ENCODE peak calls at places on chromosomes 5 and 9, in nine cellular contexts. One of them, this sample, is unnamed.

GRCh38 chr9:2153599-2154217 is 138.6 kb downstream of the SMARCA2 start:
- DNase-seq in right atrium auricular region: no peak
- DNase-seq in mammary epithelial cell: peak; percentile 58
- DNase-seq in A673: no peak
- DNase-seq in aorta: no peak
- DNase-seq in upper lobe of right lung: no peak
- DNase-seq in heart right ventricle: no peak
- DNase-seq in fibroblast of lung: no peak
- DNase-seq in SJSA1: no peak
- DNase-seq in this sample: no peak

GRCh38 chr9:126630458-126631237 is 16.9 kb downstream of the LMX1B start:
- DNase-seq in right atrium auricular region: no peak
- DNase-seq in mammary epithelial cell: peak; percentile 61
- DNase-seq in A673: no peak
- DNase-seq in aorta: no peak
- DNase-seq in upper lobe of right lung: no peak
- DNase-seq in heart right ventricle: no peak
- DNase-seq in fibroblast of lung: no peak
- DNase-seq in SJSA1: no peak
- DNase-seq in this sample: no peak

GRCh38 chr5:172871982-172872381 is 37.9 kb downstream of the ERGIC1 start:
- DNase-seq in right atrium auricular region: no peak
- DNase-seq in mammary epithelial cell: no peak
- DNase-seq in A673: no peak
- DNase-seq in aorta: no peak
- DNase-seq in upper lobe of right lung: no peak
- DNase-seq in heart right ventricle: no peak
- DNase-seq in fibroblast of lung: peak; percentile 40
- DNase-seq in SJSA1: no peak
- DNase-seq in this sample: peak; percentile 44

GRCh38 chr5:103232393-103232999 is 26.1 kb upstream of the MACIR start:
- DNase-seq in right atrium auricular region: no peak
- DNase-seq in mammary epithelial cell: peak; percentile 11
- DNase-seq in A673: peak; percentile 66
- DNase-seq in aorta: no peak
- DNase-seq in upper lobe of right lung: no peak
- DNase-seq in heart right ventricle: no peak
- DNase-seq in fibroblast of lung: peak; percentile 44
- DNase-seq in SJSA1: no peak
- DNase-seq in this sample: no peak

GRCh38 chr5:33738967-33739366 is 152.8 kb downstream of the ADAMTS12 start:
- DNase-seq in right atrium auricular region: no peak
- DNase-seq in mammary epithelial cell: no peak
- DNase-seq in A673: no peak
- DNase-seq in aorta: no peak
- DNase-seq in upper lobe of right lung: no peak
- DNase-seq in heart right ventricle: no peak
- DNase-seq in fibroblast of lung: no peak
- DNase-seq in SJSA1: no peak
- DNase-seq in this sample: no peak

GRCh38 chr9:137218754-137219271 is 3.2 kb downstream of the RNF208 start:
- DNase-seq in right atrium auricular region: no peak
- DNase-seq in mammary epithelial cell: no peak
- DNase-seq in A673: no peak
- DNase-seq in aorta: no peak
- DNase-seq in upper lobe of right lung: no peak
- DNase-seq in heart right ventricle: no peak
- DNase-seq in fibroblast of lung: peak; percentile 45
- DNase-seq in SJSA1: no peak
- DNase-seq in this sample: peak; percentile 74

GRCh38 chr5:36079200-36079761 is 12.6 kb upstream of the UGT3A2 start:
- DNase-seq in right atrium auricular region: no peak
- DNase-seq in mammary epithelial cell: peak; percentile 58
- DNase-seq in A673: peak; percentile 86
- DNase-seq in aorta: no peak
- DNase-seq in upper lobe of right lung: no peak
- DNase-seq in heart right ventricle: no peak
- DNase-seq in fibroblast of lung: peak; percentile 27
- DNase-seq in SJSA1: no peak
- DNase-seq in this sample: no peak

GRCh38 chr5:10538103-10538788 is 25.6 kb upstream of the ANKRD33B start:
- DNase-seq in right atrium auricular region: no peak
- DNase-seq in mammary epithelial cell: no peak
- DNase-seq in A673: no peak
- DNase-seq in aorta: peak; percentile 61
- DNase-seq in upper lobe of right lung: peak; percentile 43
- DNase-seq in heart right ventricle: no peak
- DNase-seq in fibroblast of lung: no peak
- DNase-seq in SJSA1: no peak
- DNase-seq in this sample: no peak

GRCh38 chr9:101468116-101468515 is 32.5 kb upstream of the ALDOB start:
- DNase-seq in right atrium auricular region: no peak
- DNase-seq in mammary epithelial cell: no peak
- DNase-seq in A673: no peak
- DNase-seq in aorta: no peak
- DNase-seq in upper lobe of right lung: no peak
- DNase-seq in heart right ventricle: no peak
- DNase-seq in fibroblast of lung: no peak
- DNase-seq in SJSA1: no peak
- DNase-seq in this sample: no peak

GRCh38 chr5:180975338-180975737 is 13.3 kb upstream of the BTNL3 start:
- DNase-seq in right atrium auricular region: no peak
- DNase-seq in mammary epithelial cell: no peak
- DNase-seq in A673: no peak
- DNase-seq in aorta: no peak
- DNase-seq in upper lobe of right lung: no peak
- DNase-seq in heart right ventricle: no peak
- DNase-seq in fibroblast of lung: no peak
- DNase-seq in SJSA1: no peak
- DNase-seq in this sample: no peak

GRCh38 chr5:1003296-1003937 is 5.2 kb upstream of the NKD2 start:
- DNase-seq in right atrium auricular region: peak; percentile 58
- DNase-seq in mammary epithelial cell: peak; percentile 95
- DNase-seq in A673: no peak
- DNase-seq in aorta: peak; percentile 1
- DNase-seq in upper lobe of right lung: peak; percentile 75
- DNase-seq in heart right ventricle: no peak
- DNase-seq in fibroblast of lung: peak; percentile 34
- DNase-seq in SJSA1: no peak
- DNase-seq in this sample: no peak

GRCh38 chr5:32244017-32244416 is 68.7 kb downstream of the MTMR12 start:
- DNase-seq in right atrium auricular region: no peak
- DNase-seq in mammary epithelial cell: no peak
- DNase-seq in A673: no peak
- DNase-seq in aorta: no peak
- DNase-seq in upper lobe of right lung: no peak
- DNase-seq in heart right ventricle: no peak
- DNase-seq in fibroblast of lung: no peak
- DNase-seq in SJSA1: no peak
- DNase-seq in this sample: no peak

GRCh38 chr5:5419291-5420210 is 2.9 kb upstream of the ICE1 start:
- DNase-seq in right atrium auricular region: no peak
- DNase-seq in mammary epithelial cell: peak; percentile 53
- DNase-seq in A673: peak; percentile 71
- DNase-seq in aorta: no peak
- DNase-seq in upper lobe of right lung: no peak
- DNase-seq in heart right ventricle: no peak
- DNase-seq in fibroblast of lung: peak; percentile 89
- DNase-seq in SJSA1: no peak
- DNase-seq in this sample: peak; percentile 51

GRCh38 chr5:58543723-58544122 is 39.2 kb upstream of the RAB3C start:
- DNase-seq in right atrium auricular region: no peak
- DNase-seq in mammary epithelial cell: peak; percentile 5
- DNase-seq in A673: no peak
- DNase-seq in aorta: no peak
- DNase-seq in upper lobe of right lung: no peak
- DNase-seq in heart right ventricle: no peak
- DNase-seq in fibroblast of lung: no peak
- DNase-seq in SJSA1: no peak
- DNase-seq in this sample: no peak

GRCh38 chr5:72009280-72009679 is 98.0 kb upstream of the MAP1B start:
- DNase-seq in right atrium auricular region: no peak
- DNase-seq in mammary epithelial cell: no peak
- DNase-seq in A673: no peak
- DNase-seq in aorta: no peak
- DNase-seq in upper lobe of right lung: no peak
- DNase-seq in heart right ventricle: no peak
- DNase-seq in fibroblast of lung: no peak
- DNase-seq in SJSA1: no peak
- DNase-seq in this sample: no peak

GRCh38 chr5:72010395-72010794 is 96.9 kb upstream of the MAP1B start:
- DNase-seq in right atrium auricular region: no peak
- DNase-seq in mammary epithelial cell: no peak
- DNase-seq in A673: no peak
- DNase-seq in aorta: no peak
- DNase-seq in upper lobe of right lung: no peak
- DNase-seq in heart right ventricle: no peak
- DNase-seq in fibroblast of lung: no peak
- DNase-seq in SJSA1: no peak
- DNase-seq in this sample: no peak

GRCh38 chr5:72018158-72018803 is 89.0 kb upstream of the MAP1B start:
- DNase-seq in right atrium auricular region: no peak
- DNase-seq in mammary epithelial cell: peak; percentile 40
- DNase-seq in A673: peak; percentile 61
- DNase-seq in aorta: no peak
- DNase-seq in upper lobe of right lung: no peak
- DNase-seq in heart right ventricle: peak; percentile 19
- DNase-seq in fibroblast of lung: peak; percentile 40
- DNase-seq in SJSA1: peak; percentile 58
- DNase-seq in this sample: no peak

GRCh38 chr5:72013741-72014703 is 93.3 kb upstream of the MAP1B start:
- DNase-seq in right atrium auricular region: no peak
- DNase-seq in mammary epithelial cell: no peak
- DNase-seq in A673: no peak
- DNase-seq in aorta: no peak
- DNase-seq in upper lobe of right lung: no peak
- DNase-seq in heart right ventricle: no peak
- DNase-seq in fibroblast of lung: peak; percentile 76
- DNase-seq in SJSA1: no peak
- DNase-seq in this sample: no peak

DNA sequence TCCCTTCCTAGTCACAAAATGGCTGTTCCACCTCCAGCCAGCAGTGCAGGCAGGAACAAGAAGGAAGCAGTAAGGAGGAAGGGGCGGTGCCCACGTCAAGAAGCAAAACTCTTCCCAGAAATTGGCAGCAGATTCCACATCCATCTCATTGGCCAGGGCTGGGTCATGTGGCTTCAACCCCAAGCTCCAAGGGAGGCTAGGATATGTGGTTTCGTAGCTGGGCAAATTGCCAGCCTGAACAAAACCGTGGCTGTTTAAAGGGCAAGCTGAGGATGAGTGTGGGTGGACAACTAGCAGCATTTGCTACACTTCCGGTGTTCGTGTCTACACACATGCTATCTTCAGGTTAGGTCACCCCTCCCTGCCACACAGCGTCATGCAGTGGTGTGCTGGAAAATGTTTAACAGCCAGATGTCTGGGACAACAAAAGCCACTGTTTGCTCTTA is 92.1 kb upstream of the MAP1B start:
- DNase-seq in right atrium auricular region: peak; percentile 62
- DNase-seq in mammary epithelial cell: peak; percentile 93
- DNase-seq in A673: peak; percentile 79
- DNase-seq in aorta: no peak
- DNase-seq in upper lobe of right lung: no peak
- DNase-seq in heart right ventricle: peak; percentile 14
- DNase-seq in fibroblast of lung: peak; percentile 96
- DNase-seq in SJSA1: peak; percentile 65
- DNase-seq in this sample: peak; percentile 79
- H3K4me3 ChIP-seq in right atrium auricular region: no peak overlapping the region
- H3K4me3 ChIP-seq in mammary epithelial cell: no peak overlapping the region
- H3K4me3 ChIP-seq in A673: no peak overlapping the region
- H3K4me3 ChIP-seq in aorta: no peak overlapping the region
- H3K4me3 ChIP-seq in upper lobe of right lung: no peak overlapping the region
- H3K4me3 ChIP-seq in heart right ventricle: no peak overlapping the region
- H3K4me3 ChIP-seq in fibroblast of lung: no peak overlapping the region
- H3K4me3 ChIP-seq in SJSA1: no peak overlapping the region
- H3K4me3 ChIP-seq in this sample: no peak overlapping the region

DNA sequence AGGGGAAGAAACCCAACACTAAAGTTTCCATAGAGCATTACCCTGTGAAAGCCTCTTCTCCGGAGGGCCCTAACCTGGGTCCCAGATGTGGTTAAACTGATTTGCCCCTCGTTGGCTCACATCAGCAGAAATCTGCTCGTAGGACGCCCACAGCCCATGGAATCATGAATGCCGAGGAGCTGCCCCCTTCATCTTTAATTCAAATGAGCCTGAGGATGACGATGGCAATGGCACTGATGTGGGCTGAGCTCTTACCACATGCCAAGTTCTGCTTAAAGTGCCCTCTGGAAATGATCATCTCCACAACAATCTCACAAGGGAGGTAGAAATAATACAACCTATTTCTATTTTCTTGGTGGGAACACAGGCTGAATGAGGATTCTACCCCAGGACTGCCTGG is 183.3 kb downstream of the FSTL4 start:
- DNase-seq in right atrium auricular region: no peak
- DNase-seq in mammary epithelial cell: no peak
- DNase-seq in A673: no peak
- DNase-seq in aorta: no peak
- DNase-seq in upper lobe of right lung: no peak
- DNase-seq in heart right ventricle: no peak
- DNase-seq in fibroblast of lung: no peak
- DNase-seq in SJSA1: no peak
- DNase-seq in this sample: no peak
- H3K27me3 ChIP-seq in right atrium auricular region: no peaks in the 10 kb centered on the region
- H3K27me3 ChIP-seq in mammary epithelial cell: no peaks in the 10 kb centered on the region
- H3K27me3 ChIP-seq in A673: no peaks in the 10 kb centered on the region
- H3K27me3 ChIP-seq in aorta: no peaks in the 10 kb centered on the region
- H3K27me3 ChIP-seq in upper lobe of right lung: no peaks in the 10 kb centered on the region
- H3K27me3 ChIP-seq in heart right ventricle: no peaks in the 10 kb centered on the region
- H3K27me3 ChIP-seq in fibroblast of lung: no peaks in the 10 kb centered on the region
- H3K27me3 ChIP-seq in SJSA1: peaks cover 13% of the 10 kb centered on the region
- H3K27me3 ChIP-seq in this sample: no peaks in the 10 kb centered on the region

GRCh38 chr5:73300520-73301207 is 127.7 kb downstream of the TMEM174 start:
- DNase-seq in right atrium auricular region: no peak
- DNase-seq in mammary epithelial cell: no peak
- DNase-seq in A673: no peak
- DNase-seq in aorta: no peak
- DNase-seq in upper lobe of right lung: no peak
- DNase-seq in heart right ventricle: no peak
- DNase-seq in fibroblast of lung: peak; percentile 51
- DNase-seq in SJSA1: no peak
- DNase-seq in this sample: no peak
- H3K4me3 ChIP-seq in right atrium auricular region: no peak overlapping the region
- H3K4me3 ChIP-seq in mammary epithelial cell: no peak overlapping the region
- H3K4me3 ChIP-seq in A673: no peak overlapping the region
- H3K4me3 ChIP-seq in aorta: no peak overlapping the region
- H3K4me3 ChIP-seq in upper lobe of right lung: no peak overlapping the region
- H3K4me3 ChIP-seq in heart right ventricle: no peak overlapping the region
- H3K4me3 ChIP-seq in fibroblast of lung: no peak overlapping the region
- H3K4me3 ChIP-seq in SJSA1: no peak overlapping the region
- H3K4me3 ChIP-seq in this sample: no peak overlapping the region

DNA sequence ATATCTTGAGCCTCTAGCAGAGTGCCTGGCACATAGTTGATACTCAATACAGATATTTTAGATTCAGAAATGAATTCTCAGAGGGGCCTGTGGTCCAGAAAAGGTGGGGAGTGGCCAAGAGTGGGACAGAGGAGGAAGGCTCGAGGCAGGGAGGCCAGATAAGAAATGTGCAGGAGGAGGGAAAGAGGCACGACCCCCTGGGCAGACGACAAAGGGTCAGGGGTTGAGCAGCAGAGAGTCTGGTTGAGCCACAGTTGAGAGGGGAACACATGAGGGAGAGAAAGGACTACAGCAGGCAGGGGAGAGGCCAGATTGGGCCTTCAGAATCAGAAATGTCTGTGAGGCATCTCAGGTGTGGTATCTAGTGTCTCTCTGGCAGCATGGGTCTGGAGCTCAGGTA is 89.1 kb downstream of the PSD2 start:
- DNase-seq in right atrium auricular region: no peak
- DNase-seq in mammary epithelial cell: no peak
- DNase-seq in A673: no peak
- DNase-seq in aorta: no peak
- DNase-seq in upper lobe of right lung: no peak
- DNase-seq in heart right ventricle: no peak
- DNase-seq in fibroblast of lung: no peak
- DNase-seq in SJSA1: no peak
- DNase-seq in this sample: no peak
- H3K27me3 ChIP-seq in right atrium auricular region: no peaks in the 10 kb centered on the region
- H3K27me3 ChIP-seq in mammary epithelial cell: no peaks in the 10 kb centered on the region
- H3K27me3 ChIP-seq in A673: peaks cover 5% of the 10 kb centered on the region
- H3K27me3 ChIP-seq in aorta: no peaks in the 10 kb centered on the region
- H3K27me3 ChIP-seq in upper lobe of right lung: no peaks in the 10 kb centered on the region
- H3K27me3 ChIP-seq in heart right ventricle: no peaks in the 10 kb centered on the region
- H3K27me3 ChIP-seq in fibroblast of lung: peaks cover 15% of the 10 kb centered on the region
- H3K27me3 ChIP-seq in SJSA1: peaks cover 71% of the 10 kb centered on the region
- H3K27me3 ChIP-seq in this sample: no peaks in the 10 kb centered on the region

This sample was measured in heart left ventricle.